ENCODE peak calls at places on chromosomes 11 and 22, in five cellular contexts. W is T follicular helper cell; Q is stimulated activated CD4-positive, alpha-beta T cell treated with anti-CD3 and anti-CD28 coated beads, Interleukin-15, amount 100 ng/mL, for 24 hours; T is kidney glomerular epithelial cell; P is right lobe of liver. M is an unnamed sample.

GRCh38 chr11:45919806-45920530 is 2.3 kb upstream of the PEX16 start:
- DNase-seq in Q (no peak), P (no peak), T (no peak), W (no peak), M (no peak)

GRCh38 chr22:26226538-26227297 is 57.5 kb downstream of the SEZ6L start:
- DNase-seq in Q (no peak), T (no peak), W (no peak), P (no peak), M (no peak)

GRCh38 chr22:39917091-39917703 is 16.3 kb downstream of the GRAP2 start:
- DNase-seq in Q (no peak), W (no peak), T (no peak), P (no peak), M (no peak)

GRCh38 chr11:129815596-129816461 is at the start of gene TMEM45B:
- DNase-seq in Q (peak), P (peak), T (peak), W (no peak), M (no peak)

GRCh38 chr22:22210375-22210774 is 34.2 kb upstream of the VPREB1 start:
- DNase-seq in T (peak), W (no peak), P (no peak), Q (peak), M (no peak)

GRCh38 chr11:27926981-27927481 is 180.9 kb downstream of the KIF18A start:
- DNase-seq in P (no peak), T (no peak), W (no peak), Q (no peak), M (no peak)

GRCh38 chr11:98842187-98842586 is 178.6 kb upstream of the CNTN5 start:
- DNase-seq in T (no peak), Q (no peak), P (no peak), W (no peak), M (no peak)

GRCh38 chr22:37218399-37218770 is 6.1 kb upstream of the SSTR3 start:
- DNase-seq in T (no peak), W (no peak), P (no peak), Q (peak), M (no peak)

GRCh38 chr11:1844221-1845094 is 5.7 kb downstream of the TNNI2 start:
- DNase-seq in Q (peak), P (no peak), W (no peak), T (peak), M (peak)

GRCh38 chr22:23068096-23068831 is 2.1 kb upstream of the GNAZ start:
- DNase-seq in P (peak), W (no peak), Q (no peak), T (no peak), M (peak)

GRCh38 chr11:65421204-65422103 is 1.1 kb upstream of the NEAT1 start:
- DNase-seq in Q (peak), P (peak), T (no peak), W (peak), M (peak)

GRCh38 chr11:122020902-122021301 is 95.1 kb downstream of the BLID start:
- DNase-seq in P (no peak), T (peak), Q (no peak), W (no peak), M (no peak)

GRCh38 chr11:28384418-28384817 is 276.2 kb downstream of the METTL15 start:
- DNase-seq in Q (no peak), T (no peak), P (no peak), W (no peak), M (no peak)

GRCh38 chr22:24805790-24806662 is at the start of gene SGSM1:
- DNase-seq in Q (peak), W (peak), T (no peak), P (peak), M (peak)

GRCh38 chr11:124716596-124716995 is 23.1 kb upstream of the NRGN start:
- DNase-seq in P (no peak), Q (no peak), W (no peak), T (no peak), M (no peak)

GRCh38 chr22:45970709-45971388 is 6.1 kb downstream of the WNT7B start:
- DNase-seq in Q (no peak), P (no peak), T (no peak), W (no peak), M (no peak)

GRCh38 chr22:37258810-37259472 is 14.9 kb upstream of the RAC2 start:
- DNase-seq in T (no peak), P (no peak), W (no peak), Q (no peak), M (no peak)

GRCh38 chr22:41564563-41564962 is 3.8 kb downstream of the CSDC2 start:
- DNase-seq in P (no peak), T (no peak), W (no peak), Q (no peak), M (no peak)

GRCh38 chr22:42544686-42545085 is 9.1 kb upstream of the SERHL2 start:
- DNase-seq in T (peak), P (no peak), W (no peak), Q (no peak), M (no peak)

GRCh38 chr11:66327171-66328035 is 8.8 kb downstream of the RIN1 start:
- DNase-seq in T (peak), W (no peak), P (no peak), Q (no peak), M (no peak)

GRCh38 chr11:85132839-85133238 is 494.3 kb downstream of the DLG2 start:
- DNase-seq in T (no peak), P (no peak), W (no peak), Q (no peak), M (no peak)

GRCh38 chr11:77821349-77821851 is 456 bp downstream of the AAMDC start:
- DNase-seq in T (peak), P (peak), Q (peak), W (no peak), M (no peak)

GRCh38 chr11:58406774-58407173 is at the start of gene OR5B3:
- DNase-seq in P (no peak), T (no peak), Q (no peak), W (no peak), M (no peak)

GRCh38 chr11:113496026-113496651 is 20.9 kb upstream of the DRD2 start:
- DNase-seq in T (no peak), P (no peak), Q (no peak), W (no peak), M (no peak)

GRCh38 chr11:75267171-75267970 is 26.8 kb downstream of the TPBGL start:
- DNase-seq in W (no peak), P (peak), T (no peak), Q (no peak), M (no peak)

GRCh38 chr11:65084598-65085375 is 765 bp downstream of the ZFPL1 start:
- DNase-seq in T (no peak), P (no peak), Q (no peak), W (no peak), M (no peak)

GRCh38 chr11:130762342-130763037 is 153.8 kb downstream of the SNX19 start:
- DNase-seq in T (no peak), Q (no peak), P (no peak), W (no peak), M (no peak)

M was measured in natural killer cell.